ENCODE peak calls at places on chromosomes 16 and 17, in nine cellular contexts. N, O, P, J, D, L, M, Z and K are unnamed samples.

GRCh38 chr17:66200685-66201092 is 8.8 kb upstream of the CEP112 start:
- DNase-seq in N (peak), O (peak), P (peak), J (no peak), D (peak), L (peak), M (peak), Z (peak), K (peak)

GRCh38 chr16:86926146-86926545 is 347.8 kb downstream of the FOXL1 start:
- DNase-seq in N (no peak), O (no peak), P (no peak), J (no peak), D (no peak), L (no peak), M (no peak), Z (no peak), K (no peak)

GRCh38 chr17:43846221-43846712 is 709 bp upstream of the CD300LG start:
- DNase-seq in N (peak), O (peak), P (peak), J (peak), D (peak), L (peak), M (peak), Z (no peak), K (peak)

GRCh38 chr16:4075534-4075933 is 40.7 kb downstream of the ADCY9 start:
- DNase-seq in N (no peak), O (no peak), P (no peak), J (no peak), D (no peak), L (no peak), M (no peak), Z (no peak), K (no peak)

GRCh38 chr17:44924107-44924544 is 8.8 kb upstream of the GFAP start:
- DNase-seq in N (no peak), O (no peak), P (no peak), J (peak), D (peak), L (no peak), M (no peak), Z (no peak), K (no peak)

GRCh38 chr17:34756670-34757021 is 177.3 kb downstream of the TMEM132E start:
- DNase-seq in N (no peak), O (no peak), P (no peak), J (no peak), D (no peak), L (no peak), M (no peak), Z (no peak), K (no peak)

GRCh38 chr16:79299154-79299799 is 301.3 kb downstream of the MAF start:
- DNase-seq in N (no peak), O (no peak), P (no peak), J (no peak), D (no peak), L (peak), M (no peak), Z (no peak), K (no peak)

GRCh38 chr17:29918922-29919856 is 10.8 kb downstream of the SSH2 start:
- DNase-seq in N (no peak), O (no peak), P (no peak), J (no peak), D (no peak), L (no peak), M (no peak), Z (peak), K (peak)

GRCh38 chr16:27436921-27437650 is 35.1 kb downstream of the IL21R start:
- DNase-seq in N (no peak), O (no peak), P (no peak), J (no peak), D (no peak), L (no peak), M (no peak), Z (no peak), K (no peak)

GRCh38 chr16:16014329-16015224 is 65.2 kb downstream of the ABCC1 start:
- DNase-seq in N (no peak), O (peak), P (peak), J (peak), D (no peak), L (no peak), M (no peak), Z (no peak), K (no peak)

GRCh38 chr17:5557485-5557884 is 26.8 kb downstream of the NLRP1 start:
- DNase-seq in N (no peak), O (no peak), P (no peak), J (no peak), D (no peak), L (no peak), M (no peak), Z (no peak), K (peak)

GRCh38 chr17:57699751-57700186 is 45.3 kb downstream of the CCDC182 start:
- DNase-seq in N (no peak), O (no peak), P (no peak), J (no peak), D (no peak), L (no peak), M (no peak), Z (no peak), K (no peak)

GRCh38 chr16:84950906-84951305 is 60.4 kb downstream of the ZDHHC7 start:
- DNase-seq in N (peak), O (no peak), P (no peak), J (no peak), D (no peak), L (no peak), M (no peak), Z (no peak), K (peak)

GRCh38 chr16:68367440-68367839 is 56.6 kb downstream of the PRMT7 start:
- DNase-seq in N (no peak), O (no peak), P (no peak), J (no peak), D (no peak), L (no peak), M (no peak), Z (no peak), K (no peak)

GRCh38 chr16:12113581-12114375 is 137.2 kb downstream of the SNX29 start:
- DNase-seq in N (no peak), O (no peak), P (no peak), J (no peak), D (no peak), L (no peak), M (no peak), Z (no peak), K (peak)

GRCh38 chr16:630815-631405 is at the start of gene WFIKKN1:
- DNase-seq in N (no peak), O (peak), P (no peak), J (no peak), D (no peak), L (peak), M (no peak), Z (no peak), K (no peak)

GRCh38 chr17:73976676-73977521 is 226.6 kb upstream of the RPL38 start:
- DNase-seq in N (no peak), O (no peak), P (no peak), J (no peak), D (no peak), L (no peak), M (no peak), Z (no peak), K (no peak)

GRCh38 chr16:67468731-67469130 is 12.2 kb downstream of the ATP6V0D1 start:
- DNase-seq in N (no peak), O (no peak), P (no peak), J (no peak), D (no peak), L (no peak), M (no peak), Z (no peak), K (no peak)